ENCODE peak calls at places on chromosomes 2 and 18, in eight cellular contexts. One of them, this sample, is unnamed.

GRCh38 chr2:71748227-71748626 is 294.9 kb downstream of the DYSF start:
- DNase-seq in K562: peak; percentile 67
- DNase-seq in adrenal gland: peak; percentile 42
- DNase-seq in uterus: peak; percentile 22
- DNase-seq in erythroblast: no peak
- DNase-seq in lower leg skin: no peak
- DNase-seq in NB4: no peak
- DNase-seq in HepG2: no peak
- DNase-seq in this sample: no peak

GRCh38 chr2:237597680-237598145 is 7.2 kb upstream of the RAB17 start:
- DNase-seq in K562: no peak
- DNase-seq in adrenal gland: no peak
- DNase-seq in uterus: no peak
- DNase-seq in erythroblast: no peak
- DNase-seq in lower leg skin: no peak
- DNase-seq in NB4: no peak
- DNase-seq in HepG2: no peak
- DNase-seq in this sample: no peak

GRCh38 chr2:112750560-112750843 is 13.9 kb downstream of the CKAP2L start:
- DNase-seq in K562: no peak
- DNase-seq in adrenal gland: no peak
- DNase-seq in uterus: no peak
- DNase-seq in erythroblast: no peak
- DNase-seq in lower leg skin: no peak
- DNase-seq in NB4: no peak
- DNase-seq in HepG2: no peak
- DNase-seq in this sample: no peak

GRCh38 chr2:207258191-207258991 is 92.6 kb upstream of the KLF7 start:
- DNase-seq in K562: no peak
- DNase-seq in adrenal gland: peak; percentile 78
- DNase-seq in uterus: peak; percentile 82
- DNase-seq in erythroblast: peak; percentile 52
- DNase-seq in lower leg skin: no peak
- DNase-seq in NB4: peak; percentile 54
- DNase-seq in HepG2: no peak
- DNase-seq in this sample: no peak

GRCh38 chr2:223459328-223459939 is 142.7 kb downstream of the SCG2 start:
- DNase-seq in K562: peak; percentile 6
- DNase-seq in adrenal gland: no peak
- DNase-seq in uterus: no peak
- DNase-seq in erythroblast: no peak
- DNase-seq in lower leg skin: no peak
- DNase-seq in NB4: peak; percentile 38
- DNase-seq in HepG2: no peak
- DNase-seq in this sample: no peak

GRCh38 chr2:21814588-21815192 is 690.9 kb downstream of the TDRD15 start:
- DNase-seq in K562: no peak
- DNase-seq in adrenal gland: no peak
- DNase-seq in uterus: no peak
- DNase-seq in erythroblast: no peak
- DNase-seq in lower leg skin: no peak
- DNase-seq in NB4: no peak
- DNase-seq in HepG2: no peak
- DNase-seq in this sample: no peak

GRCh38 chr2:70498054-70498453 is 55.6 kb downstream of the TGFA start:
- DNase-seq in K562: no peak
- DNase-seq in adrenal gland: no peak
- DNase-seq in uterus: no peak
- DNase-seq in erythroblast: no peak
- DNase-seq in lower leg skin: no peak
- DNase-seq in NB4: no peak
- DNase-seq in HepG2: peak; percentile 61
- DNase-seq in this sample: no peak

GRCh38 chr18:57802166-57802868 is 798 bp downstream of the ATP8B1 start:
- DNase-seq in K562: no peak
- DNase-seq in adrenal gland: no peak
- DNase-seq in uterus: no peak
- DNase-seq in erythroblast: no peak
- DNase-seq in lower leg skin: peak; percentile 85
- DNase-seq in NB4: no peak
- DNase-seq in HepG2: no peak
- DNase-seq in this sample: no peak

GRCh38 chr2:121356058-121356640 is 71.1 kb upstream of the TFCP2L1 start:
- DNase-seq in K562: peak; percentile 48
- DNase-seq in adrenal gland: peak; percentile 35
- DNase-seq in uterus: no peak
- DNase-seq in erythroblast: peak; percentile 66
- DNase-seq in lower leg skin: no peak
- DNase-seq in NB4: peak; percentile 76
- DNase-seq in HepG2: peak; percentile 55
- DNase-seq in this sample: no peak

GRCh38 chr2:22930781-22931180 is 454.2 kb upstream of the KLHL29 start:
- DNase-seq in K562: no peak
- DNase-seq in adrenal gland: no peak
- DNase-seq in uterus: no peak
- DNase-seq in erythroblast: no peak
- DNase-seq in lower leg skin: no peak
- DNase-seq in NB4: no peak
- DNase-seq in HepG2: no peak
- DNase-seq in this sample: no peak

GRCh38 chr2:62375051-62375450 is 130.9 kb downstream of the TMEM17 start:
- DNase-seq in K562: no peak
- DNase-seq in adrenal gland: no peak
- DNase-seq in uterus: no peak
- DNase-seq in erythroblast: no peak
- DNase-seq in lower leg skin: no peak
- DNase-seq in NB4: no peak
- DNase-seq in HepG2: no peak
- DNase-seq in this sample: no peak

GRCh38 chr2:46569061-46569560 is 89.7 kb downstream of the TMEM247 start:
- DNase-seq in K562: no peak
- DNase-seq in adrenal gland: no peak
- DNase-seq in uterus: no peak
- DNase-seq in erythroblast: peak; percentile 24
- DNase-seq in lower leg skin: no peak
- DNase-seq in NB4: peak; percentile 50
- DNase-seq in HepG2: no peak
- DNase-seq in this sample: no peak
- TF ChIP-seq POLR2A in K562: no peak
- TF ChIP-seq POLR2A in adrenal gland: no peak
- TF ChIP-seq POLR2A in uterus: no peak
- TF ChIP-seq POLR2A in erythroblast: no peak
- TF ChIP-seq POLR2A in lower leg skin: no peak
- TF ChIP-seq POLR2A in NB4: no peak
- TF ChIP-seq POLR2A in HepG2: no peak
- TF ChIP-seq POLR2A in this sample: no peak

GRCh38 chr18:79556829-79557585 is 122.6 kb upstream of the CTDP1 start:
- DNase-seq in K562: no peak
- DNase-seq in adrenal gland: no peak
- DNase-seq in uterus: no peak
- DNase-seq in erythroblast: no peak
- DNase-seq in lower leg skin: peak; percentile 75
- DNase-seq in NB4: no peak
- DNase-seq in HepG2: no peak
- DNase-seq in this sample: peak; percentile 35

GRCh38 chr18:79554321-79554720 is 125.3 kb upstream of the CTDP1 start:
- DNase-seq in K562: no peak
- DNase-seq in adrenal gland: no peak
- DNase-seq in uterus: no peak
- DNase-seq in erythroblast: no peak
- DNase-seq in lower leg skin: peak; percentile 74
- DNase-seq in NB4: no peak
- DNase-seq in HepG2: no peak
- DNase-seq in this sample: no peak

GRCh38 chr18:79553696-79554095 is 125.9 kb upstream of the CTDP1 start:
- DNase-seq in K562: no peak
- DNase-seq in adrenal gland: no peak
- DNase-seq in uterus: no peak
- DNase-seq in erythroblast: no peak
- DNase-seq in lower leg skin: no peak
- DNase-seq in NB4: no peak
- DNase-seq in HepG2: no peak
- DNase-seq in this sample: no peak

GRCh38 chr18:79555885-79556284 is 123.7 kb upstream of the CTDP1 start:
- DNase-seq in K562: no peak
- DNase-seq in adrenal gland: no peak
- DNase-seq in uterus: no peak
- DNase-seq in erythroblast: no peak
- DNase-seq in lower leg skin: peak; percentile 81
- DNase-seq in NB4: no peak
- DNase-seq in HepG2: no peak
- DNase-seq in this sample: no peak

DNA sequence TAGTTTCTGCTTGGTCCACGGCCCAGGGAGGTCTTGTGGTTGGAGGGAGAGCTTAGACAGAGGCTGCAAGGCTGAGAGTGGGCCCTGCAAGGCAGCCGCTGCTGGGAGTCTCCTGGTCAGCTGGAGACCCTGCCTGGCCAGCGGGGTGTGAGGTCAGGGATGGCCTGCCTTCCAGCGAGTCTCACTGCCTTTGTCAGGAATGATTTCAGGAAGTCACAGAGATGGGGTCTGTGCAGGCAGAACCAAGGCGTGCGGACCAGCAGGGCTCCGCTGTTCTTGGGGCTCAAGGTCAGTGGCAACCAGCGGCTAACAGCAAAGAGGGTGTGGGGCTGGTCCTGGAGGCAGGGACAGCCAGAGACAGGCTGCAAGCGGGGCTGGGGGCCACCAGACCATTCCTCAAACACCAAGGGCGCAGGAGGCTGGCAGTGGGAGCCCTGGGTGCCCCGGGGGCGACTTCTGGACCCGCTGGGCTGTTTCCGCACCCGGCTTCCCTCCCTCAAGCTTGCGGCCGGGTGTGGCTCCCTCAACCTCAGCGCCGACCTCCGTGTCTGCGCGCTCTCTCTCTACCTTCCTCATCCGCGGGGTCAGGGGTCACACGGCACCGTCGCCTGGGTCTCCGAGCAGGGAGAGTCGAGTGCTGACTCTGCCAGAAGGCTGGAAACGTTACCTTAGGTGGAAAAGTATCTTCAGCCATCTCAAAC is 124.5 kb upstream of the CTDP1 start:
- DNase-seq in K562: no peak
- DNase-seq in adrenal gland: no peak
- DNase-seq in uterus: no peak
- DNase-seq in erythroblast: no peak
- DNase-seq in lower leg skin: peak; percentile 81
- DNase-seq in NB4: no peak
- DNase-seq in HepG2: no peak
- DNase-seq in this sample: no peak
- TF ChIP-seq POLR2A in K562: no peak
- TF ChIP-seq POLR2A in adrenal gland: no peak
- TF ChIP-seq POLR2A in uterus: no peak
- TF ChIP-seq POLR2A in erythroblast: no peak
- TF ChIP-seq POLR2A in lower leg skin: no peak
- TF ChIP-seq POLR2A in NB4: no peak
- TF ChIP-seq POLR2A in HepG2: no peak
- TF ChIP-seq POLR2A in this sample: no peak

DNA sequence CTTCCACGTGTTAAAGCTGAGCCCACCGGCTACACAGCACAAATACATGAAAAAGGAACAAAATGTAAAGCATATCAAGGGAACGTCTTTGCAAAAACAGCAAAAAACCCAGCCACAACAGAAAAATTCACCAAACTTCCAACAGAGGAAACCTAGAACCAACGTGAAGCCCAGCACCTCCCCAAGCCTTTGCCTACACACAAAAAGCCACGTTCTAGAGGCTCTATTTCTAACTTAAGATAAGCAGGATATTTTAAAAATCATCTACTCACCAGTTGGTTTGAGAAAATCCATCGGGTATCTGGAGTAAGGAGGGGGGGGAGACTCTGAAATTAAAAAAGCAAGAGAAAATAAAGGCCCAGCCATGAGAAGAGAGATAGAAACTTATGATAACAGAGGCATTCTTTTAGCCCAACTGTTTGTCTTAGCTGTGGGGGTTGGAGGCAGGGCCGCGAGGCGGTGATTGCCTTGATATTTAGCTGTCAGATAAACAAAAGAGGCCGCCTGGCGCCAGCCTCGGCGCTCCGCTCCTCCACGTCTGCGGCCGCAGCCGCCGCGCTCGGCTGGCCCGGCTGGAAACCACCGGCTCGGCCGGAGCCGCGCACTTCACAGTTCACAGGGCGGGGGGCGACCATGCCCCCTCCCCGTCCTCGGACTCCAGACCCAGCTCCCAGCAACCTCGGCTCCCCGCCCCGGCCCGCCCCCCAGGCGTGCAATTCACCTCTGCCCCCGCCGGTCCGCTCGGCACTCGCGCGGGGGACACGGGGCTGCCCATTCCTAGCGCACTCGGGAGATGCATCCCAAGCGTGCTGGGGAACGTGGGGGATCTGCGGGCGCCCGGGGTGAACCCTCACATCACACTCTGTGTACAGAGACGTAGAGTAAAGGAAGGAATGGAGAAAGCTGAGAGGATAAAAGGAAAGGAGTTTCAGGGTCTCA is 2.4 kb downstream of the SMAD7 start:
- DNase-seq in K562: peak; percentile 25
- DNase-seq in adrenal gland: peak; percentile 66
- DNase-seq in uterus: no peak
- DNase-seq in erythroblast: peak; percentile 28
- DNase-seq in lower leg skin: no peak
- DNase-seq in NB4: peak; percentile 69
- DNase-seq in HepG2: peak; percentile 94
- DNase-seq in this sample: peak; percentile 78
- TF ChIP-seq POLR2A in K562: no peak
- TF ChIP-seq POLR2A in adrenal gland: no peak
- TF ChIP-seq POLR2A in uterus: no peak
- TF ChIP-seq POLR2A in erythroblast: no peak
- TF ChIP-seq POLR2A in lower leg skin: no peak
- TF ChIP-seq POLR2A in NB4: no peak
- TF ChIP-seq POLR2A in HepG2: peak; percentile 69
- TF ChIP-seq POLR2A in this sample: peak; percentile 3

GRCh38 chr2:190410171-190410570 is 2.0 kb downstream of the MFSD6 start:
- DNase-seq in K562: no peak
- DNase-seq in adrenal gland: no peak
- DNase-seq in uterus: no peak
- DNase-seq in erythroblast: no peak
- DNase-seq in lower leg skin: no peak
- DNase-seq in NB4: peak; percentile 70
- DNase-seq in HepG2: no peak
- DNase-seq in this sample: no peak

GRCh38 chr2:190407662-190408537 is at the start of gene MFSD6:
- DNase-seq in K562: peak; percentile 68
- DNase-seq in adrenal gland: peak; percentile 48
- DNase-seq in uterus: peak; percentile 28
- DNase-seq in erythroblast: peak; percentile 60
- DNase-seq in lower leg skin: peak; percentile 89
- DNase-seq in NB4: peak; percentile 44
- DNase-seq in HepG2: no peak
- DNase-seq in this sample: peak; percentile 63

GRCh38 chr2:190407246-190407661 is 901 bp upstream of the MFSD6 start:
- DNase-seq in K562: no peak
- DNase-seq in adrenal gland: no peak
- DNase-seq in uterus: no peak
- DNase-seq in erythroblast: peak; percentile 37
- DNase-seq in lower leg skin: no peak
- DNase-seq in NB4: peak; percentile 55
- DNase-seq in HepG2: no peak
- DNase-seq in this sample: no peak

GRCh38 chr2:190409616-190410015 is 1.5 kb downstream of the MFSD6 start:
- DNase-seq in K562: no peak
- DNase-seq in adrenal gland: no peak
- DNase-seq in uterus: no peak
- DNase-seq in erythroblast: no peak
- DNase-seq in lower leg skin: no peak
- DNase-seq in NB4: no peak
- DNase-seq in HepG2: no peak
- DNase-seq in this sample: no peak

GRCh38 chr2:190408538-190409271 is 550 bp downstream of the MFSD6 start:
- DNase-seq in K562: peak; percentile 57
- DNase-seq in adrenal gland: peak; percentile 53
- DNase-seq in uterus: peak; percentile 31
- DNase-seq in erythroblast: peak; percentile 52
- DNase-seq in lower leg skin: peak; percentile 89
- DNase-seq in NB4: peak; percentile 71
- DNase-seq in HepG2: no peak
- DNase-seq in this sample: peak; percentile 65
- TF ChIP-seq POLR2A in K562: no peak
- TF ChIP-seq POLR2A in adrenal gland: peak; percentile 36
- TF ChIP-seq POLR2A in uterus: no peak
- TF ChIP-seq POLR2A in erythroblast: peak; percentile 70
- TF ChIP-seq POLR2A in lower leg skin: no peak
- TF ChIP-seq POLR2A in NB4: no peak
- TF ChIP-seq POLR2A in HepG2: no peak
- TF ChIP-seq POLR2A in this sample: peak; percentile 31